ENCODE peak calls at places on chromosomes 11 and 22, in six cellular contexts. X, Z, V, B, E and C are unnamed samples. For H3K4me1, the result is how much of the 10 kb centered on the place peaks cover.

GRCh38 chr11:36095716-36096115 is 151.9 kb downstream of the LDLRAD3 start:
- DNase-seq in X (no peak), Z (no peak), V (no peak), B (no peak), E (no peak), C (no peak)

GRCh38 chr11:21622995-21623394 is 569.9 kb upstream of the ANO5 start:
- DNase-seq in X (no peak), Z (no peak), V (no peak), B (no peak), E (no peak), C (no peak)

GRCh38 chr22:29105468-29105867 is 32.6 kb downstream of the KREMEN1 start:
- DNase-seq in X (no peak), Z (no peak), V (peak), B (no peak), E (no peak), C (no peak)

GRCh38 chr22:45235851-45236342 is 4.8 kb downstream of the KIAA0930 start:
- DNase-seq in X (no peak), Z (no peak), V (no peak), B (no peak), E (no peak), C (no peak)

GRCh38 chr11:130437848-130438247 is 9.4 kb upstream of the ADAMTS8 start:
- DNase-seq in X (no peak), Z (no peak), V (no peak), B (no peak), E (no peak), C (no peak)

GRCh38 chr11:19193916-19194315 is 7.9 kb downstream of the CSRP3 start:
- DNase-seq in X (no peak), Z (no peak), V (no peak), B (no peak), E (no peak), C (no peak)

GRCh38 chr11:127888396-127888795 is 699.0 kb downstream of the ETS1 start:
- DNase-seq in X (no peak), Z (no peak), V (no peak), B (no peak), E (no peak), C (no peak)

GRCh38 chr11:124717786-124718634 is 21.7 kb upstream of the NRGN start:
- DNase-seq in X (no peak), Z (no peak), V (peak), B (peak), E (no peak), C (no peak)

GRCh38 chr11:18527512-18527911 is 770 bp upstream of the TSG101 start:
- DNase-seq in X (no peak), Z (no peak), V (peak), B (no peak), E (no peak), C (no peak)

GRCh38 chr11:45369294-45369693 is 83.2 kb upstream of the SYT13 start:
- DNase-seq in X (no peak), Z (no peak), V (no peak), B (no peak), E (no peak), C (no peak)

GRCh38 chr11:80084614-80085013 is 643.8 kb upstream of the TENM4 start:
- DNase-seq in X (no peak), Z (no peak), V (no peak), B (no peak), E (no peak), C (no peak)

GRCh38 chr11:130246719-130247118 is 68.0 kb downstream of the ZBTB44 start:
- DNase-seq in X (no peak), Z (no peak), V (peak), B (no peak), E (no peak), C (no peak)

GRCh38 chr11:69249086-69249640 is 44.8 kb upstream of the MYEOV start:
- DNase-seq in X (no peak), Z (no peak), V (no peak), B (no peak), E (no peak), C (no peak)

GRCh38 chr11:2940166-2940929 is 11.1 kb upstream of the PHLDA2 start:
- DNase-seq in X (no peak), Z (peak), V (no peak), B (peak), E (no peak), C (no peak)

GRCh38 chr11:60863550-60864521 is 3.5 kb upstream of the ZP1 start:
- DNase-seq in X (no peak), Z (no peak), V (no peak), B (no peak), E (peak), C (no peak)

GRCh38 chr11:19160839-19161238 is 40.9 kb downstream of the CSRP3 start:
- DNase-seq in X (no peak), Z (no peak), V (no peak), B (no peak), E (no peak), C (no peak)

GRCh38 chr11:126636911-126637799 is 281.7 kb downstream of the ST3GAL4 start:
- DNase-seq in X (no peak), Z (no peak), V (peak), B (no peak), E (no peak), C (no peak)

GRCh38 chr11:47272706-47273105 is 2.8 kb downstream of the MADD start:
- DNase-seq in X (no peak), Z (no peak), V (peak), B (no peak), E (peak), C (no peak)

GRCh38 chr11:8018742-8019631 is 31.9 kb downstream of the EIF3F start:
- DNase-seq in X (no peak), Z (peak), V (peak), B (peak), E (peak), C (peak)

GRCh38 chr11:76074178-76075112 is 131.9 kb downstream of the WNT11 start:
- DNase-seq in X (no peak), Z (no peak), V (peak), B (no peak), E (no peak), C (no peak)

GRCh38 chr11:123519055-123519796 is 89.2 kb downstream of the GRAMD1B start:
- DNase-seq in X (no peak), Z (no peak), V (peak), B (no peak), E (peak), C (no peak)

GRCh38 chr11:121385693-121386092 is 66.4 kb upstream of the SORL1 start:
- DNase-seq in X (no peak), Z (no peak), V (no peak), B (no peak), E (no peak), C (no peak)

GRCh38 chr11:102422817-102423725 is 29.5 kb downstream of the TMEM123 start:
- DNase-seq in X (no peak), Z (no peak), V (no peak), B (no peak), E (no peak), C (no peak)

GRCh38 chr22:44567846-44568493 is 69.9 kb upstream of the RTL6 start:
- DNase-seq in X (no peak), Z (no peak), V (peak), B (peak), E (peak), C (peak)

GRCh38 chr11:409008-409599 is 5.7 kb downstream of the SIGIRR start:
- DNase-seq in X (no peak), Z (peak), V (no peak), B (no peak), E (no peak), C (peak)

GRCh38 chr11:94297967-94298576 is 6.3 kb upstream of the IZUMO1R start:
- DNase-seq in X (no peak), Z (no peak), V (no peak), B (no peak), E (no peak), C (no peak)

GRCh38 chr11:96019271-96019670 is 95.4 kb upstream of the MTMR2 start:
- DNase-seq in X (no peak), Z (no peak), V (no peak), B (no peak), E (no peak), C (no peak)

GRCh38 chr11:57936050-57936418 is 87.6 kb upstream of the OR9Q1 start:
- DNase-seq in X (no peak), Z (no peak), V (no peak), B (peak), E (no peak), C (no peak)

GRCh38 chr11:64660205-64660604 is 62.8 kb downstream of the NRXN2 start:
- DNase-seq in X (no peak), Z (no peak), V (no peak), B (no peak), E (no peak), C (no peak)

GRCh38 chr11:26522912-26523610 is 49.0 kb downstream of the MUC15 start:
- DNase-seq in X (no peak), Z (no peak), V (peak), B (peak), E (no peak), C (no peak)

GRCh38 chr22:49097966-49098365 is 729.7 kb downstream of the BRD1 start:
- DNase-seq in X (no peak), Z (no peak), V (no peak), B (no peak), E (no peak), C (no peak)

GRCh38 chr11:100525635-100526034 is 161.5 kb upstream of the ARHGAP42 start:
- DNase-seq in X (no peak), Z (no peak), V (no peak), B (no peak), E (no peak), C (no peak)
- TF ChIP-seq CTCF in X (no peak), Z (no peak), V (peak), B (peak), E (no peak), C (no peak)

DNA sequence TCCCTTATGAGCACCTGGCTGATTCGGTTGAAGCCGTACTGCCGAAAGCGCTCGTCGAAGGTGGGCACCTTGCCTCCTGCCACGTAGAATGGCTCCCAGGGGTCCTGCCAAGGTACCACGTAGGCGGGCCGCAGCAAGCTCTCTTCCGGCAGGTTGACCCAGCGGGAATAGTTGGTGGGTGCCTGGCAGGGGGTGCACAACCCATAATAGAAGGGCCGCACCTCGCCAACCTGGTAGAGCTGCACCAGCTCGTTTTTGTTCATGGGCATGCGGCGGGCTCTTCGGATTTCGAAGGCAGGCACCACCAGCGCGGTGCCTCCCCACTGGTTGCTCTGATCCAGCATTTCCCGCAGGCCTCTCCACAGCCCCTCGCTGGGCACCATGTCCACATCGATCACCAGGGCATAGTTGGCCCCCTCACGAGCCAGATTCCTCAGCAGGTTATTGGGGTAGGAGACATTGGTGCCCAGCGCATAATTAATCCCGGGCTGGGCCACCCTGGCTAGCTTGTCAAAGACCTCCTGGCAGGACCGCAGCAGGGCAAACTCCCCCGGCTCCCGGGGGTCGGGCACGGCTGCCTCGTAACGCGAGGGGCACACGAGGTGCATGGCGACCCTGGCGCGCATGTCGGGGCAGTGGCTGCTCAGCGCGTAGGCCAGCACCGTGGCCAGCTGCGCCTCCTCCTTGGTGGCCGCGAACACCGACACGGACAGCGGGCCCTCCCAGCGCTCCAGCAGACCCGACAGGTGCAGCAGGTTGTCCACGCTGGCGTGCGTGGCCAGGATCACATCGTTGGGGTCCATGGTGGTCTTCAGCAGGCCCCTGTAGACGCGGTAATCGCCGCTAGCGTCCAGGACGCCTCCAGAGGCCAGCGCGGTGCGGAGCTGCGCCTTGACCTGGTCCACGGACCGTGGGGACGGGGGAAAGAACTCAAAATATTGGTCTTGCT is 679 bp downstream of the B4GAT1 start:
- DNase-seq in X (no peak), Z (no peak), V (no peak), B (no peak), E (no peak), C (peak)
- H3K4me1 ChIP-seq in X (under half), Z (under half), V (under half), B (half or more), E (under half), C (under half)

GRCh38 chr22:21938071-21938822 is 14.4 kb downstream of the PPM1F start:
- DNase-seq in X (peak), Z (peak), V (peak), B (peak), E (peak), C (peak)
- TF ChIP-seq POLR2A in X (no peak), Z (peak), V (no peak), B (peak), E (peak), C (no peak)

DNA sequence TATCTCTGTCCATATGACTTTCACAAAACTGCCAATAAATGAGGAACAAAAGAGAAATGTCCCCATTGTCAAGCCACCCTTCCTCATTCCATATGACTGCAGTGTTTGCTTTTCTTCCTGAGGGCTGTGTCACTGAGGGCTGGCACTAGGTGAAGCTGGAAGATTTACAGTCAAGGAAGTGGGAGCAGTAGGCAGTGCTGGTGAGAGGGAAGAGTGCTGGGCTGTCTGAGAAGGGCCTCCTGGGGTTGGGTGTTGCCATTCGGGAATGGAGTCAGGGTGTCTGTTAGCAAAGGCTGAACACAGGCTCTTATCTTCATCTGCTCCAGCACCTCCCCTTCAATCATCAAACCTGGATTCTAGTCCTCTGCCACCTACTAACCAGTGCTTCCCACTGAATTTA is 30.9 kb downstream of the INSC start:
- DNase-seq in X (no peak), Z (no peak), V (no peak), B (no peak), E (no peak), C (no peak)
- TF ChIP-seq CTCF in X (no peak), Z (no peak), V (no peak), B (no peak), E (no peak), C (no peak)

GRCh38 chr22:37639771-37640590 is 512 bp downstream of the SH3BP1 start:
- DNase-seq in X (no peak), Z (no peak), V (no peak), B (no peak), E (no peak), C (peak)
- H3K4me1 ChIP-seq in X (half or more), Z (under half), V (under half), B (half or more), E (under half), C (under half)

GRCh38 chr11:118621071-118621815 is 13.8 kb downstream of the PHLDB1 start:
- DNase-seq in X (no peak), Z (no peak), V (peak), B (peak), E (peak), C (peak)
- TF ChIP-seq POLR2A in X (peak), Z (no peak), V (peak), B (peak), E (peak), C (no peak)

GRCh38 chr11:11763796-11764427 is 77.9 kb upstream of the USP47 start:
- DNase-seq in X (no peak), Z (no peak), V (no peak), B (no peak), E (no peak), C (no peak)

GRCh38 chr11:11757871-11758270 is 83.9 kb upstream of the USP47 start:
- DNase-seq in X (no peak), Z (no peak), V (no peak), B (no peak), E (no peak), C (no peak)

GRCh38 chr11:11764428-11764803 is 77.4 kb upstream of the USP47 start:
- DNase-seq in X (no peak), Z (no peak), V (no peak), B (no peak), E (no peak), C (no peak)

GRCh38 chr11:11760838-11761237 is 80.9 kb upstream of the USP47 start:
- DNase-seq in X (no peak), Z (no peak), V (no peak), B (no peak), E (no peak), C (no peak)

GRCh38 chr11:11758603-11759196 is 83.1 kb upstream of the USP47 start:
- DNase-seq in X (no peak), Z (no peak), V (no peak), B (no peak), E (no peak), C (no peak)
- TF ChIP-seq CTCF in X (no peak), Z (no peak), V (no peak), B (no peak), E (no peak), C (no peak)